ENCODE peak calls at places on chromosome 5, in five cellular contexts. One of them, this sample, is unnamed.

GRCh38 chr5:132883261-132883834 is 9.9 kb downstream of the LEAP2 start:
- DNase-seq in HEK293T: peak; percentile 70
- DNase-seq in GM12878: no peak
- DNase-seq in HepG2: peak; percentile 78
- DNase-seq in NT2/D1: no peak
- DNase-seq in this sample: no peak

GRCh38 chr5:144331361-144331760 is 160.7 kb downstream of the KCTD16 start:
- DNase-seq in HEK293T: no peak
- DNase-seq in GM12878: no peak
- DNase-seq in HepG2: no peak
- DNase-seq in NT2/D1: no peak
- DNase-seq in this sample: no peak

GRCh38 chr5:55911784-55912653 is 60.9 kb downstream of the IL31RA start:
- DNase-seq in HEK293T: no peak
- DNase-seq in GM12878: no peak
- DNase-seq in HepG2: no peak
- DNase-seq in NT2/D1: no peak
- DNase-seq in this sample: no peak

GRCh38 chr5:2393556-2393955 is 357.9 kb downstream of the IRX2 start:
- DNase-seq in HEK293T: no peak
- DNase-seq in GM12878: no peak
- DNase-seq in HepG2: no peak
- DNase-seq in NT2/D1: no peak
- DNase-seq in this sample: no peak

GRCh38 chr5:1734271-1734907 is 65.2 kb downstream of the MRPL36 start:
- DNase-seq in HEK293T: no peak
- DNase-seq in GM12878: no peak
- DNase-seq in HepG2: no peak
- DNase-seq in NT2/D1: no peak
- DNase-seq in this sample: no peak

GRCh38 chr5:137778772-137779564 is 24.8 kb upstream of the HNRNPA0 start:
- DNase-seq in HEK293T: peak; percentile 34
- DNase-seq in GM12878: no peak
- DNase-seq in HepG2: peak; percentile 27
- DNase-seq in NT2/D1: peak; percentile 13
- DNase-seq in this sample: no peak

GRCh38 chr5:39455645-39456044 is 30.9 kb upstream of the DAB2 start:
- DNase-seq in HEK293T: no peak
- DNase-seq in GM12878: no peak
- DNase-seq in HepG2: no peak
- DNase-seq in NT2/D1: no peak
- DNase-seq in this sample: no peak

GRCh38 chr5:42595597-42595996 is 161.0 kb upstream of the CCDC152 start:
- DNase-seq in HEK293T: peak; percentile 44
- DNase-seq in GM12878: no peak
- DNase-seq in HepG2: no peak
- DNase-seq in NT2/D1: no peak
- DNase-seq in this sample: no peak

GRCh38 chr5:37249820-37250175 is 622 bp upstream of the CPLANE1 start:
- DNase-seq in HEK293T: no peak
- DNase-seq in GM12878: no peak
- DNase-seq in HepG2: no peak
- DNase-seq in NT2/D1: no peak
- DNase-seq in this sample: no peak

GRCh38 chr5:139650031-139650688 is 2.0 kb downstream of the CXXC5 start:
- DNase-seq in HEK293T: peak; percentile 59
- DNase-seq in GM12878: no peak
- DNase-seq in HepG2: no peak
- DNase-seq in NT2/D1: no peak
- DNase-seq in this sample: no peak

GRCh38 chr5:96072138-96072790 is 110.6 kb upstream of the ELL2 start:
- DNase-seq in HEK293T: no peak
- DNase-seq in GM12878: no peak
- DNase-seq in HepG2: no peak
- DNase-seq in NT2/D1: no peak
- DNase-seq in this sample: no peak

GRCh38 chr5:180648658-180649296 is 623 bp downstream of the FLT4 start:
- DNase-seq in HEK293T: peak; percentile 83
- DNase-seq in GM12878: no peak
- DNase-seq in HepG2: no peak
- DNase-seq in NT2/D1: no peak
- DNase-seq in this sample: no peak

GRCh38 chr5:73692166-73692640 is 66.2 kb downstream of the ARHGEF28 start:
- DNase-seq in HEK293T: no peak
- DNase-seq in GM12878: no peak
- DNase-seq in HepG2: no peak
- DNase-seq in NT2/D1: no peak
- DNase-seq in this sample: no peak

GRCh38 chr5:53994148-53994547 is 316.2 kb downstream of the ARL15 start:
- DNase-seq in HEK293T: no peak
- DNase-seq in GM12878: no peak
- DNase-seq in HepG2: no peak
- DNase-seq in NT2/D1: no peak
- DNase-seq in this sample: no peak

GRCh38 chr5:7668161-7668560 is 182.8 kb downstream of the CFAP90 start:
- DNase-seq in HEK293T: no peak
- DNase-seq in GM12878: no peak
- DNase-seq in HepG2: no peak
- DNase-seq in NT2/D1: peak; percentile 27
- DNase-seq in this sample: no peak

GRCh38 chr5:178142642-178143041 is 11.0 kb downstream of the NHP2 start:
- DNase-seq in HEK293T: no peak
- DNase-seq in GM12878: no peak
- DNase-seq in HepG2: no peak
- DNase-seq in NT2/D1: no peak
- DNase-seq in this sample: no peak

GRCh38 chr5:173094012-173094661 is 38.0 kb downstream of the CREBRF start:
- DNase-seq in HEK293T: no peak
- DNase-seq in GM12878: no peak
- DNase-seq in HepG2: peak; percentile 73
- DNase-seq in NT2/D1: no peak
- DNase-seq in this sample: no peak

GRCh38 chr5:173328896-173329369 is 719 bp upstream of the STC2 start:
- DNase-seq in HEK293T: peak; percentile 48
- DNase-seq in GM12878: no peak
- DNase-seq in HepG2: peak; percentile 64
- DNase-seq in NT2/D1: no peak
- DNase-seq in this sample: peak; percentile 78

GRCh38 chr5:164600166-164600715 is 1094.8 kb downstream of the MAT2B start:
- DNase-seq in HEK293T: no peak
- DNase-seq in GM12878: no peak
- DNase-seq in HepG2: no peak
- DNase-seq in NT2/D1: no peak
- DNase-seq in this sample: no peak

GRCh38 chr5:79133121-79133656 is 21.6 kb downstream of the BHMT start:
- DNase-seq in HEK293T: no peak
- DNase-seq in GM12878: no peak
- DNase-seq in HepG2: peak; percentile 7
- DNase-seq in NT2/D1: no peak
- DNase-seq in this sample: no peak

GRCh38 chr5:67263656-67264055 is 67.1 kb upstream of the CD180 start:
- DNase-seq in HEK293T: no peak
- DNase-seq in GM12878: no peak
- DNase-seq in HepG2: no peak
- DNase-seq in NT2/D1: no peak
- DNase-seq in this sample: no peak

GRCh38 chr5:59496524-59497134 is 396.9 kb downstream of the PDE4D start:
- DNase-seq in HEK293T: peak; percentile 61
- DNase-seq in GM12878: no peak
- DNase-seq in HepG2: no peak
- DNase-seq in NT2/D1: no peak
- DNase-seq in this sample: no peak

GRCh38 chr5:172548311-172548731 is 92.7 kb upstream of the NEURL1B start:
- DNase-seq in HEK293T: no peak
- DNase-seq in GM12878: no peak
- DNase-seq in HepG2: no peak
- DNase-seq in NT2/D1: no peak
- DNase-seq in this sample: no peak

GRCh38 chr5:111997308-111998159 is 240.5 kb upstream of the NREP start:
- DNase-seq in HEK293T: no peak
- DNase-seq in GM12878: no peak
- DNase-seq in HepG2: no peak
- DNase-seq in NT2/D1: no peak
- DNase-seq in this sample: no peak

GRCh38 chr5:103476776-103477175 is 85.8 kb downstream of the NUDT12 start:
- DNase-seq in HEK293T: no peak
- DNase-seq in GM12878: no peak
- DNase-seq in HepG2: no peak
- DNase-seq in NT2/D1: no peak
- DNase-seq in this sample: no peak

GRCh38 chr5:177315411-177315810 is 3.7 kb upstream of the MXD3 start:
- DNase-seq in HEK293T: no peak
- DNase-seq in GM12878: no peak
- DNase-seq in HepG2: no peak
- DNase-seq in NT2/D1: no peak
- DNase-seq in this sample: no peak

GRCh38 chr5:16456103-16456832 is 9.3 kb downstream of the ZNF622 start:
- DNase-seq in HEK293T: peak; percentile 46
- DNase-seq in GM12878: no peak
- DNase-seq in HepG2: peak; percentile 48
- DNase-seq in NT2/D1: peak; percentile 54
- DNase-seq in this sample: no peak

GRCh38 chr5:110839004-110839403 is 100.2 kb downstream of the SLC25A46 start:
- DNase-seq in HEK293T: no peak
- DNase-seq in GM12878: no peak
- DNase-seq in HepG2: no peak
- DNase-seq in NT2/D1: no peak
- DNase-seq in this sample: no peak

GRCh38 chr5:32168460-32169033 is 5.6 kb downstream of the GOLPH3 start:
- DNase-seq in HEK293T: no peak
- DNase-seq in GM12878: no peak
- DNase-seq in HepG2: no peak
- DNase-seq in NT2/D1: no peak
- DNase-seq in this sample: no peak

GRCh38 chr5:117982691-117983090 is 1005.7 kb downstream of the DTWD2 start:
- DNase-seq in HEK293T: no peak
- DNase-seq in GM12878: no peak
- DNase-seq in HepG2: no peak
- DNase-seq in NT2/D1: no peak
- DNase-seq in this sample: no peak

GRCh38 chr5:134007581-134008256 is 2.9 kb upstream of the VDAC1 start:
- DNase-seq in HEK293T: peak; percentile 57
- DNase-seq in GM12878: no peak
- DNase-seq in HepG2: no peak
- DNase-seq in NT2/D1: no peak
- DNase-seq in this sample: peak; percentile 78

GRCh38 chr5:106459541-106459940 is 1211.2 kb downstream of the EFNA5 start:
- DNase-seq in HEK293T: no peak
- DNase-seq in GM12878: no peak
- DNase-seq in HepG2: no peak
- DNase-seq in NT2/D1: no peak
- DNase-seq in this sample: no peak

GRCh38 chr5:61659221-61659696 is 327.2 kb downstream of the ZSWIM6 start:
- DNase-seq in HEK293T: no peak
- DNase-seq in GM12878: no peak
- DNase-seq in HepG2: no peak
- DNase-seq in NT2/D1: no peak
- DNase-seq in this sample: peak; percentile 39
- TF ChIP-seq SUZ12 in HEK293T: no peak
- TF ChIP-seq SUZ12 in GM12878: no peak
- TF ChIP-seq SUZ12 in HepG2: no peak
- TF ChIP-seq SUZ12 in NT2/D1: no peak
- TF ChIP-seq SUZ12 in this sample: no peak

DNA sequence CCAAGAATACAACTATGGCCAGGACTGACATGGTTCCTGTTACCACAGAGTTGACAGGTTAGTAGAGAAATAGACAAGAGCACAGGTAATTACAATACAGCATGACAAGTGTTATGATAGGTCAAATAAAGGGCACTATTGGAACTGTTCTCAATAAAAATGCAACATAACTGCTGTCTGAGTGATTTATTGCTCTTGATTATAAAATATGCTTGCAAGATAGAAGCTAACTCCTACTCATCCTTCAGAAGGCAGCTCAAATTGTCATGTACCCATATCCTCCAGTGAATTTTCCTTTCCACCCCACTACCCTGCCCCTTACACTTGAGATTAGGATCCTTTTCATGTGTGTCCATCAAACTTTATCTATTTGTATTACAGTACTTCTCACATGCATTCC is 35.1 kb upstream of the ATG10 start:
- DNase-seq in HEK293T: no peak
- DNase-seq in GM12878: no peak
- DNase-seq in HepG2: no peak
- DNase-seq in NT2/D1: no peak
- DNase-seq in this sample: no peak
- TF ChIP-seq SUZ12 in HEK293T: no peak
- TF ChIP-seq SUZ12 in GM12878: no peak
- TF ChIP-seq SUZ12 in HepG2: no peak
- TF ChIP-seq SUZ12 in NT2/D1: no peak
- TF ChIP-seq SUZ12 in this sample: no peak

DNA sequence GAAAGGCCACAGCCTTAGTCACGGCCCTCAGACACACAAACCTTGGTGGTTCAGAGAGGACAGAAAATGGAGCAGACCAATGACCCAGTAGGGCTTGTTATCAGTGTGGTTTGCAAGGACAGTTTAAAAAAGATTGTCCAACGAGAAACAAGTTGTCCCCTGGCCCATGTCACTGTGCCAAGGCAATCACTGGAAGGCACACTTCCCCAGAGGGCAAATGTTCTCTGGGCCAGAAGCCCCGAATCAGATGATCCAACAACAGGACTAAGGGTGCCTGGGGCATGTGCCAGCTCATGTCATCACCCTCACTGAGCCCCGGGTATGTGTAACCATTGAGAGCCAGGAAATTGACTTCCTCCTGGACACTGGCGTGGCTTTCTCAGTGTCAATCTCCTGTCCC is 950.1 kb upstream of the CTNND2 start:
- DNase-seq in HEK293T: no peak
- DNase-seq in GM12878: no peak
- DNase-seq in HepG2: no peak
- DNase-seq in NT2/D1: no peak
- DNase-seq in this sample: no peak
- TF ChIP-seq SUZ12 in HEK293T: no peak
- TF ChIP-seq SUZ12 in GM12878: no peak
- TF ChIP-seq SUZ12 in HepG2: no peak
- TF ChIP-seq SUZ12 in NT2/D1: no peak
- TF ChIP-seq SUZ12 in this sample: no peak

GRCh38 chr5:76942581-76942980 is 10.3 kb upstream of the CRHBP start:
- DNase-seq in HEK293T: no peak
- DNase-seq in GM12878: no peak
- DNase-seq in HepG2: no peak
- DNase-seq in NT2/D1: no peak
- DNase-seq in this sample: no peak
- TF ChIP-seq SUZ12 in HEK293T: no peak
- TF ChIP-seq SUZ12 in GM12878: no peak
- TF ChIP-seq SUZ12 in HepG2: no peak
- TF ChIP-seq SUZ12 in NT2/D1: no peak
- TF ChIP-seq SUZ12 in this sample: no peak

This sample was measured in H1.